ENCODE peak calls at places on chromosomes 3 and 15, in four cellular contexts. F is K562, L is GM12878, H is HepG2. T is an unnamed sample.

GRCh38 chr3:180319461-180319860 is 282.5 kb upstream of the TTC14 start:
- DNase-seq in H (no peak), L (no peak), F (no peak), T (no peak)

GRCh38 chr3:81871358-81872152 is 110.1 kb upstream of the GBE1 start:
- DNase-seq in H (no peak), L (no peak), F (no peak), T (no peak)

GRCh38 chr3:3068358-3068881 is 41.8 kb downstream of the IL5RA start:
- DNase-seq in L (no peak), H (no peak), F (no peak), T (no peak)

GRCh38 chr15:58293622-58294550 is 137.9 kb upstream of the LIPC start:
- DNase-seq in H (no peak), L (no peak), F (no peak), T (no peak)

GRCh38 chr3:97744289-97744688 is 20.3 kb upstream of the ARL6 start:
- DNase-seq in H (no peak), F (no peak), L (no peak), T (no peak)

GRCh38 chr3:44913868-44914468 is 39.6 kb downstream of the TGM4 start:
- DNase-seq in F (peak), L (no peak), H (peak), T (peak)

GRCh38 chr15:78105541-78106241 is 13.3 kb downstream of the SH2D7 start:
- DNase-seq in H (peak), L (no peak), F (no peak), T (no peak)

GRCh38 chr3:97009427-97010019 is 195.1 kb downstream of the EPHA6 start:
- DNase-seq in L (no peak), F (no peak), H (no peak), T (no peak)

GRCh38 chr3:169034401-169034800 is 629.1 kb downstream of the MECOM start:
- DNase-seq in F (no peak), H (no peak), L (no peak), T (no peak)

GRCh38 chr15:29844290-29844903 is 22.1 kb upstream of the TJP1 start:
- DNase-seq in L (no peak), H (no peak), F (no peak), T (no peak)

GRCh38 chr3:101193957-101194356 is 126.4 kb downstream of the IMPG2 start:
- DNase-seq in L (no peak), H (no peak), F (no peak), T (no peak)

GRCh38 chr3:100173931-100174330 is 59.6 kb upstream of the FILIP1L start:
- DNase-seq in L (no peak), H (no peak), F (no peak), T (no peak)

GRCh38 chr15:32838820-32839219 is 121.0 kb downstream of the GREM1 start:
- DNase-seq in F (no peak), H (peak), L (no peak), T (peak)

GRCh38 chr3:121720163-121720562 is 29.4 kb downstream of the GOLGB1 start:
- DNase-seq in H (no peak), F (no peak), L (no peak), T (no peak)

GRCh38 chr3:100311011-100311410 is 23.5 kb upstream of the NIT2 start:
- DNase-seq in F (no peak), H (no peak), L (no peak), T (no peak)

GRCh38 chr3:51375136-51375535 is 10.0 kb upstream of the MANF start:
- DNase-seq in F (no peak), H (no peak), L (no peak), T (no peak)

GRCh38 chr3:127072221-127072771 is 89.4 kb downstream of the PLXNA1 start:
- DNase-seq in L (no peak), H (no peak), F (no peak), T (no peak)

GRCh38 chr15:92845109-92845508 is 55.0 kb upstream of the CHD2 start:
- DNase-seq in H (peak), F (no peak), L (peak), T (peak)

GRCh38 chr3:191695131-191695814 is 234.3 kb downstream of the PYDC2 start:
- DNase-seq in H (no peak), L (no peak), F (no peak), T (no peak)

GRCh38 chr3:89172150-89172549 is 64.7 kb downstream of the EPHA3 start:
- DNase-seq in H (no peak), F (no peak), L (no peak), T (no peak)

GRCh38 chr3:120451670-120452220 is 953 bp upstream of the FSTL1 start:
- DNase-seq in H (no peak), L (no peak), F (no peak), T (no peak)

GRCh38 chr3:63911395-63911900 is 735 bp downstream of the SCAANT1 start:
- DNase-seq in F (no peak), L (no peak), H (no peak), T (no peak)

GRCh38 chr15:88603885-88604284 is 17.3 kb upstream of the AEN start:
- DNase-seq in L (no peak), F (no peak), H (no peak), T (no peak)

GRCh38 chr3:50474717-50475116 is 28.7 kb downstream of the CACNA2D2 start:
- DNase-seq in L (no peak), H (no peak), F (no peak), T (no peak)

GRCh38 chr3:126549861-126550487 is 8.8 kb downstream of the C3orf22 start:
- DNase-seq in H (no peak), L (no peak), F (no peak), T (no peak)

GRCh38 chr3:197376735-197377555 is 78.5 kb upstream of the DLG1 start:
- DNase-seq in H (no peak), F (no peak), L (no peak), T (no peak)

GRCh38 chr3:11850003-11850402 is 3.3 kb upstream of the TAMM41 start:
- DNase-seq in L (no peak), F (no peak), H (no peak), T (no peak)

GRCh38 chr3:141940204-141940776 is 63.8 kb downstream of the ATP1B3 start:
- DNase-seq in H (no peak), L (no peak), F (no peak), T (peak)
- TF ChIP-seq CHD4 in H (no peak), L (no peak), F (no peak), T (no peak)

DNA sequence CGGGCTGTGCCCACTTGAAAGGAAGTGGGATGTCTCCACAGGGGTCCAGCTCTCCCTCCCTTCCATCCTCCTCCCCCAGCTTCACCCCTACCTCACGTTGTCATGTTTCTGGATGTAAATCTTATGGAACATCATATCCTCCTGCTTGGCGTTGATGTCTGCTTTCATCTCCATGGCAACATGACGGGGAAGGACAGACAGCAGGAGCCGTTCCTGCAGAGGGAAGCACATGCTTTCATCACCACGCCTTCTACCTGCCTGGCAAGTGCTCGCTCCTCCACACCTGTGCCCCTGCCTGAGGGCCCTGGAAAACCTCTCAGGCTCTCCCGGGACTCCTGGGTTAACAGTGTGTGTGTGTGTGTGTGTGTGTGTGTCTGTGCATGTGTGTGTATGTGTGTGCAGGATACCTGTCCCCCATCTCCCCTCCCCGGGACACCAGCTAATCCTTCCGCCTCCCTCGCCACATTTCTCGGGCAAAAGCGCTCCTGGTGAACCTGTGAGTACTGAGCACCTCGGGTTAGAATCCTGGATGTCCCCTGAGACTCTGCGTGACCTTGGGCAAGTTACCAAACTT is 101.1 kb downstream of the ADCY5 start:
- DNase-seq in L (no peak), H (no peak), F (no peak), T (no peak)
- TF ChIP-seq USF2 in L (no peak), H (no peak), F (no peak), T (no peak)

GRCh38 chr3:170470063-170471006 is 51.7 kb downstream of the CLDN11 start:
- DNase-seq in H (no peak), F (no peak), L (no peak), T (no peak)
- TF ChIP-seq CHD4 in H (no peak), F (no peak), L (no peak), T (no peak)

GRCh38 chr15:62307551-62307950 is 142.5 kb upstream of the C2CD4B start:
- DNase-seq in F (no peak), H (no peak), L (no peak), T (no peak)
- TF ChIP-seq USF2 in F (no peak), H (no peak), L (no peak), T (no peak)

GRCh38 chr15:101353240-101353639 is 58.2 kb upstream of the SNRPA1 start:
- DNase-seq in H (no peak), F (no peak), L (no peak), T (no peak)
- TF ChIP-seq CHD4 in H (no peak), F (no peak), L (no peak), T (no peak)

T was measured in A549.